ENCODE peak calls at places on chromosome 13, in four cellular contexts. N, Y, R and U are unnamed samples.
A peak's percentile ranks its signal among the peaks of the same experiment; 100 is the strongest.

GRCh38 chr13:23375007-23375971 is 58.2 kb downstream of the SACS start:
- DNase-seq in Y (peak; percentile 99), R (peak; percentile 99), N (peak; percentile 96), U (peak; percentile 98)

GRCh38 chr13:93674337-93674755 is 447.7 kb downstream of the GPC6 start:
- DNase-seq in Y (no peak), R (no peak), N (no peak), U (no peak)

GRCh38 chr13:72199640-72200039 is 332.6 kb upstream of the DACH1 start:
- DNase-seq in Y (no peak), N (no peak), R (no peak), U (no peak)

GRCh38 chr13:21310220-21310619 is 133.8 kb downstream of the MRPL57 start:
- DNase-seq in R (no peak), N (no peak), Y (no peak), U (no peak)

GRCh38 chr13:39616087-39616694 is 13.2 kb upstream of the LHFPL6 start:
- DNase-seq in N (peak; percentile 87), Y (no peak), R (no peak), U (peak; percentile 85)

GRCh38 chr13:38783992-38784875 is 97.4 kb downstream of the FREM2 start:
- DNase-seq in N (no peak), Y (peak; percentile 17), R (no peak), U (no peak)

GRCh38 chr13:77827350-77827749 is 91.3 kb downstream of the EDNRB start:
- DNase-seq in R (no peak), Y (no peak), N (no peak), U (no peak)

GRCh38 chr13:75798353-75799245 is 162.5 kb downstream of the LMO7 start:
- DNase-seq in Y (no peak), N (peak; percentile 18), R (no peak), U (no peak)

GRCh38 chr13:109933476-109933875 is 147.1 kb upstream of the IRS2 start:
- DNase-seq in R (no peak), N (no peak), Y (no peak), U (no peak)

GRCh38 chr13:34076319-34076718 is 258.4 kb downstream of the RFC3 start:
- DNase-seq in N (no peak), Y (no peak), R (no peak), U (no peak)

GRCh38 chr13:44790289-44790688 is 199.0 kb downstream of the NUFIP1 start:
- DNase-seq in Y (no peak), N (no peak), R (peak; percentile 72), U (no peak)

GRCh38 chr13:112616586-112617381 is 28.8 kb upstream of the TUBGCP3 start:
- DNase-seq in R (no peak), N (peak; percentile 59), Y (no peak), U (peak; percentile 53)

GRCh38 chr13:59360108-59360507 is 803.6 kb downstream of the DIAPH3 start:
- DNase-seq in Y (no peak), R (no peak), N (no peak), U (peak; percentile 57)

GRCh38 chr13:64810701-64811258 is 2419.4 kb downstream of the PCDH9 start:
- DNase-seq in Y (no peak), R (no peak), N (no peak), U (no peak)

GRCh38 chr13:91346848-91347211 is 657 bp upstream of the MIR17HG start:
- DNase-seq in N (peak; percentile 27), Y (no peak), R (no peak), U (peak; percentile 45)

GRCh38 chr13:32309812-32310706 is 5.1 kb downstream of the ZAR1L start:
- DNase-seq in Y (no peak), N (peak; percentile 74), R (no peak), U (peak; percentile 81)

GRCh38 chr13:23701646-23702045 is 131.4 kb downstream of the TNFRSF19 start:
- DNase-seq in R (peak; percentile 81), N (no peak), Y (peak; percentile 90), U (peak; percentile 99)

GRCh38 chr13:28100149-28101121 is at the start of gene FLT3:
- DNase-seq in Y (no peak), N (peak; percentile 27), R (peak; percentile 84), U (peak; percentile 35)

GRCh38 chr13:23456437-23456836 is 22.9 kb upstream of the SACS start:
- DNase-seq in R (no peak), Y (no peak), N (no peak), U (no peak)

GRCh38 chr13:110392510-110393233 is 85.6 kb downstream of the COL4A2 start:
- DNase-seq in R (no peak), Y (no peak), N (no peak), U (no peak)

GRCh38 chr13:21212138-21212775 is 35.8 kb downstream of the MRPL57 start:
- DNase-seq in N (no peak), R (no peak), Y (no peak), U (no peak)

GRCh38 chr13:113796948-113797676 is 38.1 kb downstream of the TMEM255B start:
- DNase-seq in R (peak; percentile 71), Y (peak; percentile 56), N (no peak), U (no peak)

DNA sequence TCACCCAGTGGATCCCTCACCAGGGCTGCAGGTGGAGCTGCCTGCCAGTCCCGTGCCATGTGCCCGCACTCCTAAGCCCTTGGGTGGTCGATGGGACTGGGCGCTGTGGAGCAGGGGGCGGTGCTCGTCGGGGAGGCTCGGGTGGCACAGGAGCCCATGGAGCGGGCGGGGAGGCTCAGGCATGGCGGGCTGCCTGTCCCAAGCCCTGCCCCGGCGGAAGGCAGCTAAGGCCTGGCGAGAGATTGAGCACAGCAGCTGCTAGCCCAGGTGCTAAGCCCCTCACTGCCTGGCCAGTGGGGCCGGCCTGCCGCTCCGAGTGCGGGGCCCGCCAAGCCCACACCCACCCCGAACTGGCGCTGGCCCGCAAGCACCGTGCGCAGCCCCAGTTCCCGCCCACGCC is 16.8 kb upstream of the B3GLCT start:
- DNase-seq in N (no peak), Y (no peak), R (no peak), U (no peak)
- H3K27ac ChIP-seq in N (no peak overlapping the region), Y (no peak overlapping the region), R (no peak overlapping the region), U (no peak overlapping the region)

GRCh38 chr13:30448441-30448840 is 17.3 kb downstream of the HMGB1 start:
- DNase-seq in N (no peak), R (no peak), Y (no peak), U (no peak)

GRCh38 chr13:30441304-30441703 is 19.0 kb downstream of the UBE2L5 start:
- DNase-seq in Y (no peak), N (no peak), R (no peak), U (no peak)

GRCh38 chr13:30442854-30443379 is 20.6 kb downstream of the UBE2L5 start:
- DNase-seq in N (no peak), R (no peak), Y (no peak), U (no peak)

GRCh38 chr13:30446122-30446500 is 19.6 kb downstream of the HMGB1 start:
- DNase-seq in Y (no peak), R (no peak), N (no peak), U (no peak)

DNA sequence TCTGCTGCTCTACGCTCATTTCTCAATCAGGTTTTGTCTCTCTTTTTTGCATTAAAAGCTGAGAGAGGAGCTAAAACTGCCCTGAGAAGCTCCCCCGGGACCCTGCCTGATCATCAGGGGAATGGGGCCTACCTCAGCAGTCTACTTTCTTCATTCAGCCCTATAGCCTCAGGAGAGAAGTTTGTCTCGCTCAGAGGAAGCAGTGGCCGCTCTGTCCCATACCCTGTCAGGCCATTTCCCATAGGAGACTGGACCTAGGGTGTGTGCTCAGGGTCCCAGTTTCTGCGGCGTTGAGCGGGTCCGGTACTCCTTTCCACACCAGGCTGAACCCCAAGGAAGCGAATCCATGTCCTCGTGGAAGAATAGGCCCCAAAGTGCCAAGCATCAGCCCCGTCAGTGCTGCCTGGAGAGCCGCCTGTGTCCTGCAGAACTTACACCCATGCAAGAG is 21.7 kb downstream of the UBE2L5 start:
- DNase-seq in N (no peak), R (no peak), Y (no peak), U (no peak)
- H3K4me1 ChIP-seq in N (peaks cover 13% of the 10 kb centered on the region), R (peaks cover 15% of the 10 kb centered on the region), Y (no peaks in the 10 kb centered on the region), U (no peaks in the 10 kb centered on the region)

GRCh38 chr13:26048745-26049144 is 3.1 kb downstream of the SHISA2 start:
- DNase-seq in R (no peak), N (no peak), Y (no peak), U (no peak)
- H3K4me3 ChIP-seq in R (peak overlapping the region; percentile 17), N (no peak overlapping the region), Y (no peak overlapping the region), U (peak overlapping the region; percentile 51)

GRCh38 chr13:85314686-85315085 is 484.5 kb downstream of the SLITRK6 start:
- DNase-seq in R (no peak), N (no peak), Y (no peak), U (no peak)

GRCh38 chr13:85313761-85314503 is 485.3 kb downstream of the SLITRK6 start:
- DNase-seq in Y (no peak), N (peak; percentile 7), R (no peak), U (no peak)

GRCh38 chr13:85312071-85312470 is 487.1 kb downstream of the SLITRK6 start:
- DNase-seq in N (no peak), Y (no peak), R (no peak), U (no peak)

GRCh38 chr13:85317781-85318180 is 481.4 kb downstream of the SLITRK6 start:
- DNase-seq in Y (no peak), N (no peak), R (no peak), U (no peak)

DNA sequence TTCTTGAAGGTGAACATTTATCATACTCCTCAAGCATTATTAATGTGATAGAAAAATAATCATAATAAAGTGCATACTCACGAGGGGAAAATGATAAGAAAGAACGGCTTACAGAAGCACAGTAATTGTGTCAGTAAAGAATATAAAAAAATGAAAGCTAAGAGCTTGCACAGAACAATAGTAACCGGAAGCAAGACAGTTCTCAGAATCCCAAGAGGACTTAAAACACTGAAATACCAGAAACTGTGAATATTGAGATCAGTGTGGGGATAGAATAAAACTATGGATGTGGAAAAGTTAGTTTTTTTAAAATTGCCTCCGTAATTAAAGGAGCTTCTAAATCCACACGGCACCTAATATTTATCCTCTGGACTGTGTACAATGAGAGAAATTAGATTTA is 482.7 kb downstream of the SLITRK6 start:
- DNase-seq in R (no peak), Y (no peak), N (no peak), U (no peak)
- H3K27ac ChIP-seq in R (no peak overlapping the region), Y (no peak overlapping the region), N (no peak overlapping the region), U (no peak overlapping the region)

DNA sequence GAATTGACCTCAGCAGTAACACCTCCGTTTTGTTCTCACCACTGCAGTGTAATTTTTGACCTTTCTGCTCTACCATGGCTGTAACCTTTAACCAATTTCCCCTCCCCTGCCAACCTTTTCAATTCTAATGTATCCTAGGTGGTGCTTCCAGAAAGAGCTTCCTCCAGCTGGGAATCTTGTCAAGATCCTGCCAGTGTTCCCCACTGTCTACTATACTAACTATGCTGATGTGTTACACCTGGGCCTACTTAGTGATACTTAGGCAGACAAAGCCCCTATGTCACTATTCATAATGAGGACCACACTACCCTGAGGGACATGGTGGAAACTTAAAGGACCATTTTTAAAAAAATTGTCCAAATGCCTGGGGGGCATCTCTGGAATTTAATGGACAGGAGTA is 41.0 kb downstream of the MBNL2 start:
- DNase-seq in Y (no peak), R (no peak), N (no peak), U (no peak)
- H3K4me1 ChIP-seq in Y (peaks cover 17% of the 10 kb centered on the region), R (peaks cover 56% of the 10 kb centered on the region), N (peaks cover 40% of the 10 kb centered on the region), U (peaks cover 48% of the 10 kb centered on the region)

DNA sequence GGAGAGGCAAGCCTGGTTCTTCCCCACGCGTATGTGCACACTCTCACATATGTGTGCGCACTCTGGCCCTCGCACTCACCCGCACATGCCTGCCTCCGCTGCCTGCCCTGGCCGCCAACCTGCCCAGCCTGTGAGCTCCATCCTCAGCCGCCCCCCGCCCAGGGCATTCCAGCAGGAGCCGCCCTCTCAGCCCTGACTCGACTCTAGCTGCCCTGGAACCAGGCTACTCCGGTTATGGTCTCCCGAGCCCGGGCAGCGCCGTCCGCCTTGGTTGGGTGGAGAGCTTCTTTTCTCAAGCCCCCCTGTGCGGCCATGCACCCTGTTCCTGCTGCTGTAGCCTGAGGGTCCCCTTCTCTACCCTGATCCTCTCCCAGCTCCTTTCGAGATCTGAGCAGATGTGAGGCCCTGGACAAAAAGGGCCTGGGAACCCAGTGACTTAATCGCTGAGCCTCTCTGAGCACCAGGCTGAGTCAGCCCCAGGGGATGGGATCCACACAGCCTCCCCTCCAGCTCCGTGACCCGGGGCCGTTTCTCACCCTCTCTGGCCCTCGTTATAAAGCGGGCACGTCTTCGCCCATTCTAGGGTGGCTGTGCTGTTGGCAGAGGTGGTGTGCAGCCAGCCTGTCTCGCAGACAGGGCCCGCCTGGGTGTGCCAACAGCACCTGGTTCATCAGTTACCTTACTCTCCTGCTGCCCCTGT is 191.5 kb downstream of the TEX29 start:
- DNase-seq in N (no peak), R (no peak), Y (no peak), U (no peak)
- H3K4me3 ChIP-seq in N (no peak overlapping the region), R (no peak overlapping the region), Y (no peak overlapping the region), U (no peak overlapping the region)